ENCODE peak calls at places on chromosomes 12 and 14, in six cellular contexts. A is GM12878, L is transverse colon, D is A549, G is Peyer's patch, H is right lobe of liver. Y is an unnamed sample.

GRCh38 chr12:98678236-98678945 is 33.3 kb downstream of the APAF1 start:
- DNase-seq in H (no peak), A (no peak), G (no peak), D (no peak), L (no peak), Y (no peak)

GRCh38 chr14:69999246-69999645 is 120.0 kb downstream of the SMOC1 start:
- DNase-seq in G (no peak), L (no peak), D (peak; percentile 80), H (no peak), A (no peak), Y (peak; percentile 28)

GRCh38 chr14:50830932-50831703 is at the start of gene NIN:
- DNase-seq in L (peak; percentile 83), H (peak; percentile 86), G (peak; percentile 88), A (no peak), D (peak; percentile 43), Y (peak; percentile 57)

GRCh38 chr14:48686650-48687049 is 899.5 kb downstream of the RPS29 start:
- DNase-seq in A (no peak), H (no peak), L (no peak), D (no peak), G (no peak), Y (no peak)

GRCh38 chr12:1877169-1877878 is 41.1 kb downstream of the CACNA2D4 start:
- DNase-seq in H (no peak), G (no peak), A (no peak), L (no peak), D (no peak), Y (no peak)

GRCh38 chr12:115337693-115338543 is 653.9 kb upstream of the TBX3 start:
- DNase-seq in D (peak; percentile 84), G (peak; percentile 72), L (peak; percentile 17), A (no peak), H (no peak), Y (peak; percentile 60)

GRCh38 chr14:33026850-33027420 is 88.3 kb downstream of the NPAS3 start:
- DNase-seq in L (no peak), G (no peak), D (no peak), H (no peak), A (no peak), Y (no peak)

GRCh38 chr12:7588703-7589329 is 76.9 kb downstream of the APOBEC1 start:
- DNase-seq in A (peak; percentile 25), G (peak; percentile 64), L (peak; percentile 33), H (no peak), D (peak; percentile 56), Y (peak; percentile 50)

GRCh38 chr12:75389061-75389460 is 1.8 kb upstream of the GLIPR1L2 start:
- DNase-seq in G (no peak), H (no peak), A (no peak), D (no peak), L (no peak), Y (peak; percentile 13)

GRCh38 chr12:15274561-15274967 is 47.7 kb upstream of the PTPRO start:
- DNase-seq in H (no peak), L (peak; percentile 41), A (no peak), G (no peak), D (no peak), Y (no peak)

GRCh38 chr12:93785262-93786010 is 108.3 kb downstream of the CRADD start:
- DNase-seq in G (peak; percentile 79), A (no peak), H (no peak), D (peak; percentile 86), L (peak; percentile 16), Y (no peak)

GRCh38 chr12:110354172-110354780 is 49.2 kb downstream of the ANAPC7 start:
- DNase-seq in G (peak; percentile 36), H (no peak), A (no peak), D (no peak), L (no peak), Y (no peak)
- TF ChIP-seq POLR2A in G (no peak), H (no peak), A (no peak), D (no peak), L (no peak), Y (no peak)

DNA sequence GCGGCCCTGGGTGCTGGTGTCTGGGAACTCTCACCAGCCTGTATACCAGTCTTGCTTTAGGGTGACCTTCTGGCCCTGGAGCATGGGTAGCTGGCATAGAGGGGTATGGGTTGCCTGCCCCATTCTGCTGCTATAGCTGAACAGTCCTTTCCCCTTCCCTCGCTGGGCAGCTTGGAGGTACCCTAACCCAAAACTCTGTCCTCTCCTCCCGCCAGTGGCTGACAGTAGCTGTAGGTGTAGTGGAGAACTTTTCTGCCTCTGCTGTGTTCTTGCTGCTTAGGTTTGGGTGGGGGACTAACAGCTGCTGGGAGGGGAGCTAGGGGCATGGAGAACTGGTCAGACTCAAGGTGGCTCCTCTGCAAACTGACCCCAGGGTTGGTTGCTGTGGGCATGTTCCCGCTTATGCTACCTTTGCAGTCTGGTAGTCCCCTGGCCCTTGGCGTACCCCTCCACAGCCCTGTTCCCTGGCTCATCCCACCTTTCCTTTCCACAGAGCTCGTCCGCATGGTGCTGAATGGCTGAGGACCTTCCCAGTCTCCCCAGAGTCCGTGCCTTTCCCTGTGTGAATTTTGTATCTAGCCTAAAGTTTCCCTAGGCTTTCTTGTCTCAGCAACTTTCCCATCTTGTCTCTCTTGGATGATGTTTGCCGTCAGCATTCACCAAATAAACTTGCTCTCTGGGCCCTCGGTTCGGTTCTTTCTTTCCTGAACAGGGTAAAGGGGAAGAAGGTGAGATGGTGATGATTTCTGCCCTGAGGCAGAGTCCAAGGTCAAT is 2.9 kb downstream of the MYL6 start:
- DNase-seq in D (no peak), G (no peak), A (no peak), L (no peak), H (no peak), Y (no peak)
- TF ChIP-seq POLR2A in D (no peak), G (no peak), A (no peak), L (no peak), H (no peak), Y (no peak)

DNA sequence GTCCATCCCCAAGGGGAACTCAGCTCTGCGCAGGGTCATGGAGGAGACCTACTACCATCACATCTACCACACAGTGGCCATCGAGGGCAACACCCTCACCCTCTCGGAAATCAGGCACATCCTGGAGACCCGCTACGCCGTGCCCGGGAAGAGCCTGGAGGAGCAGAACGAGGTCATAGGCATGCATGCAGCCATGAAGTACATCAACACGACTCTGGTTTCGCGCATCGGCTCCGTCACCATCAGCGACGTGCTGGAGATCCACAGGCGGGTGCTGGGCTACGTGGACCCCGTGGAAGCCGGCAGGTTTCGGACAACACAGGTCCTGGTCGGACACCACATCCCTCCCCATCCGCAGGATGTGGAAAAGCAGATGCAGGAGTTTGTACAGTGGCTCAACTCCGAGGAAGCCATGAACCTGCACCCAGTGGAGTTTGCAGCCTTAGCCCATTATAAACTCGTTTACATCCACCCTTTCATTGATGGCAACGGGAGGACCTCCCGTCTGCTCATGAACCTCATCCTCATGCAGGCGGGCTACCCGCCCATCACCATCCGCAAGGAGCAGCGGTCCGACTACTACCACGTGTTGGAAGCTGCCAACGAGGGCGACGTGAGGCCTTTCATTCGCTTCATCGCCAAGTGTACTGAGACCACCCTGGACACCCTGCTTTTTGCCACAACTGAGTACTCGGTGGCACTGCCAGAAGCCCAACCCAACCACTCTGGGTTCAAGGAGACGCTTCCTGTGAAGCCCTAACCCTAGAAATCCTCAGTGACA is 3.8 kb downstream of the FICD start:
- DNase-seq in H (no peak), L (no peak), A (no peak), G (no peak), D (no peak), Y (no peak)
- TF ChIP-seq POLR2A in H (no peak), L (no peak), A (peak; percentile 61), G (no peak), D (no peak), Y (no peak)

DNA sequence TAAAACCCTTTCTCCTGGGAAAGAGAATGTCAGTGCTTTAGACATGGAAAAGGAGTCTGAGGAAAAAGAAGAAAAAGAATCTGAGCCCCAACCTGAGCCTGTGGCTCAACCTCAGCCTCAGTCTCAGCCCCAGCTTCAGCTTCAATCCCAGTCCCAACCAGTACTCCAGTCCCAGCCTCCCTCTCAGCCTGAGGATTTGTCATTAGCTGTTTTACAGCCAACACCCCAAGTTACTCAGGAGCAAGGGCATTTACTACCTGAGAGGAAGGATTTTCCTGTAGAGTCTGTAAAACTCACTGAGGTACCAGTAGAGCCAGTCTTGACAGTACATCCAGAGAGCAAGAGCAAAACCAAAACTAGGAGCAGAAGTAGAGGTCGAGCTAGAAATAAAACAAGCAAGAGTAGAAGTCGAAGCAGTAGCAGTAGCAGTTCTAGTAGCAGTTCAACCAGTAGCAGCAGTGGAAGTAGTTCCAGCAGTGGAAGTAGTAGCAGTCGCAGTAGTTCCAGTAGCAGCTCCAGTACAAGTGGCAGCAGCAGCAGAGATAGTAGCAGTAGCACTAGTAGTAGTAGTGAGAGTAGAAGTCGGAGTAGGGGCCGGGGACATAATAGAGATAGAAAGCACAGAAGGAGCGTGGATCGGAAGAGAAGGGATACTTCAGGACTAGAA is 6.1 kb downstream of the PNN start:
- DNase-seq in H (no peak), A (no peak), D (no peak), G (no peak), L (no peak), Y (no peak)
- TF ChIP-seq POLR2A in H (no peak), A (peak; percentile 71), D (no peak), G (no peak), L (no peak), Y (no peak)

GRCh38 chr14:89198544-89199329 is 218.3 kb downstream of the FOXN3 start:
- DNase-seq in D (no peak), H (no peak), A (no peak), G (no peak), L (no peak), Y (no peak)
- TF ChIP-seq POLR2A in D (no peak), H (no peak), A (no peak), G (no peak), L (no peak), Y (no peak)

GRCh38 chr14:91350813-91351507 is 66.7 kb downstream of the CCDC88C start:
- DNase-seq in L (no peak), A (peak; percentile 91), H (no peak), D (no peak), G (peak; percentile 66), Y (peak; percentile 35)
- TF ChIP-seq POLR2A in L (no peak), A (peak; percentile 62), H (no peak), D (no peak), G (no peak), Y (no peak)

GRCh38 chr14:105063041-105063440 is 2.2 kb downstream of the GPR132 start:
- DNase-seq in H (no peak), D (no peak), L (no peak), G (no peak), A (no peak), Y (no peak)

GRCh38 chr14:105062048-105062433 is 3.2 kb downstream of the GPR132 start:
- DNase-seq in D (no peak), A (no peak), G (peak; percentile 49), H (no peak), L (no peak), Y (no peak)

GRCh38 chr14:105060751-105061427 is 4.3 kb downstream of the GPR132 start:
- DNase-seq in L (peak; percentile 54), A (no peak), D (no peak), H (peak; percentile 55), G (peak; percentile 85), Y (no peak)

GRCh38 chr14:105059917-105060565 is 5.2 kb downstream of the GPR132 start:
- DNase-seq in H (no peak), G (no peak), L (no peak), D (no peak), A (no peak), Y (no peak)

DNA sequence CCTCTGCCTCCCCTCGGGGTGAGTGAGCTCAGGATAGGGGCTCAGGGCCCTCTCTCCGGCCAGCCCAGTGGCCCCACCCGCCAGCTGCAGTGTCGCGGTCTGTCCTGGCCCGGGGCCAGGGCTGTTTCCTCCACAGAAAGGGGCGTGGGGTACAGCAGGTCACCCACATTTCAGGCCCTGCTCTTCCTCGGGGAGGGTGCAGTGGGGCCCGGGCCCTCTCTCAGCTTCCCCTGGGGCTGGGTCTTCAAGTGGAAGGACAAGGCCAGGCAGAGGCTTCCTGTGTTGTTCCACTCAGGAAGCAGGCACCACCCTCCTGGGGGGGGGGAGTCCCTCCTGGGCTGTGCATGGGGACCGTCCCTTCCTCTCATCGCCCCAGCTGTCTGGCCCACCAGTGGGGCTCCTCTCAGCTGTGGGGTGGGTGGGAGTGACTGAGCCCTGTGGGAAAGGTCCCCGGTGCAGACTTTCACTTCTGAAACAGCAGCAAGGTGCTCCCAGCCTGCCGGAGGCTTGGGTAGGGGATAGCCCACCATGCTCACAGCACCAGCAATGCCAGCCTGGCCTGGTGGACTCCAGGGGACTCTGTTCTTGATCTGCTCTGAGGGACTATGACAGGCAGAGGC is 3.7 kb downstream of the GPR132 start:
- DNase-seq in L (peak; percentile 62), D (no peak), H (peak; percentile 43), A (no peak), G (peak; percentile 83), Y (no peak)
- TF ChIP-seq POLR2A in L (no peak), D (no peak), H (no peak), A (peak; percentile 38), G (no peak), Y (no peak)

Y was measured in H54.